ENCODE peak calls at places on chromosomes 4 and X, in six cellular contexts. D, Q, L, F, U and E are unnamed samples. For H3K9me3, the result is how much of the 10 kb centered on the place peaks cover.

GRCh38 chr4:8470451-8471024 is 30.0 kb downstream of the TRMT44 start:
- DNase-seq in U (no peak), L (no peak), F (no peak), Q (no peak), D (no peak), E (no peak)

GRCh38 chrX:71184092-71184491 is 38.9 kb upstream of the GJB1 start:
- DNase-seq in F (no peak), U (no peak), D (no peak), L (no peak), Q (no peak), E (no peak)

GRCh38 chr4:37935026-37935425 is 25.2 kb upstream of the PTTG2 start:
- DNase-seq in L (no peak), U (no peak), D (no peak), Q (no peak), F (no peak), E (no peak)

GRCh38 chrX:41923925-41924693 is 755 bp upstream of the CASK start:
- DNase-seq in Q (peak), U (peak), F (peak), D (no peak), L (peak), E (peak)

GRCh38 chr4:29581469-29581868 is 1138.7 kb upstream of the PCDH7 start:
- DNase-seq in D (no peak), U (no peak), Q (no peak), F (peak), L (no peak), E (no peak)

GRCh38 chr4:40176602-40177001 is 20.2 kb upstream of the RHOH start:
- DNase-seq in D (no peak), L (no peak), Q (no peak), U (no peak), F (no peak), E (no peak)

GRCh38 chrX:46247456-46247855 is 297.8 kb downstream of the ZNF674 start:
- DNase-seq in D (no peak), U (no peak), Q (no peak), F (no peak), L (no peak), E (no peak)

GRCh38 chrX:151699746-151700145 is 4.5 kb downstream of the PRRG3 start:
- DNase-seq in U (no peak), F (no peak), Q (no peak), L (no peak), D (no peak), E (no peak)

GRCh38 chr4:127503111-127503510 is 129.6 kb upstream of the INTU start:
- DNase-seq in D (peak), L (no peak), Q (no peak), U (no peak), F (peak), E (no peak)

GRCh38 chrX:55695227-55696018 is 22.1 kb upstream of the RRAGB start:
- DNase-seq in U (peak), Q (no peak), L (no peak), F (no peak), D (no peak), E (no peak)

GRCh38 chr4:74615411-74615810 is 170.5 kb downstream of the AREG start:
- DNase-seq in D (no peak), L (no peak), F (no peak), Q (no peak), U (no peak), E (no peak)

GRCh38 chr4:20297246-20297645 is 45.5 kb downstream of the SLIT2 start:
- DNase-seq in D (no peak), L (no peak), U (no peak), Q (no peak), F (no peak), E (no peak)

DNA sequence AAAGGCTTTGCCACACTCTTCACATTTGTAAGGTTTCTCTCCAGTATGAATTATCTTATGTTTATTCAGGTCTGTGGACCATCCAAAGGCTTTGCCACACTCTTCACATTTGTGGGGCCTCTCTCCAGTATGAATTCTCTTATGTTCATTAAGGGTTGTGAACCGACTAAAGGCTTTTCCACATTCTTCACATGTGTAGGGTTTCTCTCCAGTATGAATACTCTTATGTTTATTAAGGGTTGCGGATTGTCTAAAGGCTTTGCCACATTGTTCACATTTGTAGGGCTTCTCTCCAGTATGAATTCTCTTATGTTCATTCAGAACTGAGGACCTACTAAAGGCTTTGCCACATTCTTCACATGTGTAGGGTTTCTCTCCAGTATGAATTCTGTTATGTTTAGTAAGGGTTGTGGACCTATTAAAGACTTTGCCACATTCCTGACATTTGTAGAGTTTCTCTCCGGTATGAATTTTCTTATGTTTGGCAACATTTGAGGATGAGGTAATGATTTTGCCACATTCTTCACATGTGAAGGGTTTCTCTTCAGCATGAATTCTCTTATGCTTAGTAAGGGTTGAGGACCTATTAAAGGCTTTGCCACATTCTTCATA is 33.7 kb downstream of the ZNF732 start:
- DNase-seq in Q (no peak), L (no peak), F (no peak), D (no peak), U (no peak), E (no peak)
- H3K9me3 ChIP-seq in Q (under half), L (under half), F (under half), D (half or more), U (under half), E (under half)

DNA sequence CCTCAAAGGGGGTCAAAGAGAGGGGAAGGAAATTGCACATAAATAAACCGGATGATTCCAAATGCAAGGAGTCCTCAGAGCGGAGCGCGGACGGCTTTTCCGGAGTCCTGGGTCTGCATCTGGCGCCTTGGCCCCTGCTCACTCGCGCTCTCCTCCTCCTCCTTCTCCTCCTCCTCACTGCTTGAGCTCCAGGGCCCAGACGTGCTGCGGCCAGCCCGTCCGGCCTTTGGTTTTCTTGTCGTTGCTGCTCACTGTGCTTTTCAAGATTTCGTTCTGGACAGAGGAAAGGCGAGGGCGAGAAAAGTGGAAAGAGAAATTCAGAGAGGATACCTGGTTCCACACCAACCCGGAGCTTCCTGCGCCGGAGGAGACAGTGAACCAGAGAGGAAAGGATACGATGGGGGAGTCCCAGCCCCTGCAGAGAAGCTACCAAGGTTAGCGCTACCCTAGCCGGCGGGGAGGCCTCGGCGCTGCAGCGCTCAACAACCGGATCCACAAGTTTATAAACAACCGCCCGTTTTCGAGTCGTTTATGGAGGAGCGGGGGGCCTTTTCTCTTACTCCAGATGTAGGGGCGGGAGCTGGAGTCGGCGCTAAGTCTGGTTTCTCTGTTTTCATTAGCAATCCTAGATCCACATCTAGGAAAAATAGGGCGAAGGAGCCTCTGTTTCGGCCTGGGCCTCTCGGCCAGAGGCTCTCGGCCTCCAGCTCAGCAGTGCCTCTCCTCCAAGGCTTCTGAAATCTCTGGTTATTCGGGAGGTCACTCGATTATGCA is 2.7 kb downstream of the HAND2 start:
- DNase-seq in L (no peak), F (no peak), Q (peak), D (no peak), U (no peak), E (no peak)
- H3K9me3 ChIP-seq in L (under half), F (under half), Q (under half), D (under half), U (under half), E (under half)

GRCh38 chr4:36590343-36590742 is 308.9 kb downstream of the DTHD1 start:
- DNase-seq in Q (no peak), U (no peak), F (no peak), D (no peak), L (no peak), E (no peak)
- H3K9me3 ChIP-seq in Q (under half), U (under half), F (under half), D (under half), L (under half), E (under half)

GRCh38 chrX:47420264-47420663 is 49.9 kb downstream of the ZNF157 start:
- DNase-seq in F (no peak), U (no peak), D (no peak), L (no peak), Q (no peak), E (no peak)
- H3K9me3 ChIP-seq in F (under half), U (under half), D (under half), L (under half), Q (under half), E (under half)